ENCODE peak calls at places on chromosomes 11 and 22, in four cellular contexts. N, I, S and V are unnamed samples.
A peak's percentile ranks its signal among the peaks of the same experiment; 100 is the strongest.

GRCh38 chr22:39348909-39349505 is 784 bp upstream of the SYNGR1 start:
- DNase-seq in N (peak; percentile 37), I (no peak), S (no peak), V (no peak)

GRCh38 chr22:42642801-42643631 is 2.6 kb upstream of the ATP5MGL start:
- DNase-seq in N (no peak), I (no peak), S (no peak), V (no peak)

GRCh38 chr11:26901162-26901561 is 92.8 kb upstream of the FIBIN start:
- DNase-seq in N (peak; percentile 48), I (no peak), S (no peak), V (no peak)

GRCh38 chr22:16949561-16949960 is 58.5 kb downstream of the GAB4 start:
- DNase-seq in N (no peak), I (no peak), S (no peak), V (no peak)

GRCh38 chr11:111388431-111388830 is 9.4 kb upstream of the POU2AF1 start:
- DNase-seq in N (no peak), I (no peak), S (no peak), V (no peak)

GRCh38 chr11:64146036-64146943 is 19.6 kb downstream of the MACROD1 start:
- DNase-seq in N (no peak), I (peak; percentile 17), S (peak; percentile 44), V (no peak)

GRCh38 chr11:96257972-96258951 is 84.7 kb downstream of the MAML2 start:
- DNase-seq in N (no peak), I (no peak), S (peak; percentile 26), V (no peak)

GRCh38 chr11:1051356-1052132 is 15.0 kb upstream of the MUC6 start:
- DNase-seq in N (no peak), I (no peak), S (no peak), V (no peak)

GRCh38 chr11:103618532-103618931 is 417.9 kb upstream of the DDI1 start:
- DNase-seq in N (no peak), I (no peak), S (no peak), V (no peak)

GRCh38 chr11:109770323-109770722 is 322.9 kb upstream of the ZC3H12C start:
- DNase-seq in N (no peak), I (no peak), S (no peak), V (no peak)

GRCh38 chr22:41589260-41589600 is 410 bp downstream of the PMM1 start:
- DNase-seq in N (no peak), I (peak; percentile 21), S (no peak), V (no peak)

GRCh38 chr22:33921576-33922181 is 1.4 kb upstream of the LARGE1 start:
- DNase-seq in N (peak; percentile 76), I (peak; percentile 67), S (no peak), V (peak; percentile 67)

GRCh38 chr11:34180045-34180813 is 74.8 kb downstream of the NAT10 start:
- DNase-seq in N (no peak), I (peak; percentile 57), S (no peak), V (no peak)

GRCh38 chr11:104402812-104403521 is 239.0 kb upstream of the PDGFD start:
- DNase-seq in N (no peak), I (no peak), S (no peak), V (no peak)

GRCh38 chr22:42934338-42934737 is 77.3 kb upstream of the ARFGAP3 start:
- DNase-seq in N (no peak), I (no peak), S (no peak), V (no peak)

GRCh38 chr11:70116386-70117077 is 38.4 kb downstream of the ANO1 start:
- DNase-seq in N (no peak), I (no peak), S (no peak), V (no peak)

GRCh38 chr11:6232899-6233298 is 1.5 kb downstream of the FHIP1B start:
- DNase-seq in N (no peak), I (no peak), S (no peak), V (no peak)

GRCh38 chr22:46073683-46074504 is 76.4 kb upstream of the PPARA start:
- DNase-seq in N (peak; percentile 47), I (peak; percentile 41), S (no peak), V (no peak)

GRCh38 chr22:50396751-50397370 is 53.7 kb downstream of the PPP6R2 start:
- DNase-seq in N (no peak), I (no peak), S (no peak), V (no peak)

GRCh38 chr11:1488575-1489180 is 2.1 kb upstream of the MOB2 start:
- DNase-seq in N (no peak), I (no peak), S (no peak), V (no peak)

GRCh38 chr11:33391188-33391892 is 134.2 kb downstream of the HIPK3 start:
- DNase-seq in N (no peak), I (no peak), S (no peak), V (no peak)

GRCh38 chr11:20363500-20364411 is at the start of gene HTATIP2:
- DNase-seq in N (peak; percentile 72), I (peak; percentile 49), S (peak; percentile 62), V (peak; percentile 79)

GRCh38 chr11:73950869-73951710 is at the start of gene DNAJB13:
- DNase-seq in N (no peak), I (peak; percentile 43), S (no peak), V (no peak)

GRCh38 chr22:25067851-25068421 is 115.4 kb downstream of the KIAA1671 start:
- DNase-seq in N (no peak), I (no peak), S (peak; percentile 85), V (peak; percentile 51)

GRCh38 chr11:117034901-117035300 is 63.3 kb downstream of the SIK3 start:
- DNase-seq in N (no peak), I (no peak), S (no peak), V (no peak)

GRCh38 chr11:62122076-62122475 is 1.7 kb upstream of the INCENP start:
- DNase-seq in N (no peak), I (no peak), S (no peak), V (no peak)

GRCh38 chr11:36453678-36454077 is 56.4 kb downstream of the TRAF6 start:
- DNase-seq in N (no peak), I (peak; percentile 55), S (no peak), V (no peak)

GRCh38 chr11:80533463-80533862 is 1092.6 kb upstream of the TENM4 start:
- DNase-seq in N (no peak), I (no peak), S (no peak), V (no peak)

GRCh38 chr11:33540946-33541915 is 159.4 kb downstream of the C11orf91 start:
- DNase-seq in N (no peak), I (no peak), S (no peak), V (no peak)

GRCh38 chr11:44583353-44583669 is 17.8 kb downstream of the CD82 start:
- DNase-seq in N (no peak), I (no peak), S (no peak), V (no peak)

GRCh38 chr11:134406264-134407185 is 5.5 kb downstream of the B3GAT1 start:
- DNase-seq in N (no peak), I (no peak), S (no peak), V (no peak)

GRCh38 chr11:14232652-14233051 is 126.3 kb downstream of the RRAS2 start:
- DNase-seq in N (no peak), I (no peak), S (no peak), V (no peak)

GRCh38 chr11:73271936-73272679 is at the start of gene P2RY6:
- DNase-seq in N (no peak), I (peak; percentile 80), S (no peak), V (no peak)

GRCh38 chr22:19993926-19994325 is 22.7 kb downstream of the ARVCF start:
- DNase-seq in N (no peak), I (no peak), S (no peak), V (no peak)